ENCODE peak calls at places on chromosomes 1 and 21, in four cellular contexts. C is neural progenitor cell, A is A673, H is tibial artery. N is an unnamed sample.

GRCh38 chr1:21933397-21934248 is 3.5 kb downstream of the HSPG2 start:
- DNase-seq in C (no peak), A (no peak), H (peak; percentile 70), N (no peak)

GRCh38 chr1:94974224-94974623 is 47.3 kb upstream of the CNN3 start:
- DNase-seq in C (no peak), A (no peak), H (no peak), N (no peak)

GRCh38 chr1:25022361-25023189 is 92.5 kb upstream of the RUNX3 start:
- DNase-seq in C (no peak), A (peak; percentile 91), H (peak; percentile 57), N (peak; percentile 99)

GRCh38 chr1:220926146-220926545 is 46.9 kb downstream of the HLX start:
- DNase-seq in C (no peak), A (no peak), H (no peak), N (no peak)

GRCh38 chr1:153928776-153929432 is 6.1 kb upstream of the GATAD2B start:
- DNase-seq in C (no peak), A (peak; percentile 64), H (no peak), N (no peak)

GRCh38 chr1:235313931-235314678 is 13.9 kb downstream of the ARID4B start:
- DNase-seq in C (no peak), A (no peak), H (no peak), N (no peak)

GRCh38 chr1:109527098-109527811 is 12.4 kb upstream of the GPR61 start:
- DNase-seq in C (no peak), A (no peak), H (no peak), N (no peak)

GRCh38 chr1:197559655-197560054 is 215.6 kb downstream of the DENND1B start:
- DNase-seq in C (no peak), A (no peak), H (no peak), N (no peak)

GRCh38 chr1:45493116-45493697 is 2.2 kb upstream of the TESK2 start:
- DNase-seq in C (peak; percentile 66), A (peak; percentile 59), H (peak; percentile 51), N (peak; percentile 57)

GRCh38 chr1:208178091-208178529 is 66.1 kb downstream of the PLXNA2 start:
- DNase-seq in C (no peak), A (no peak), H (no peak), N (no peak)

GRCh38 chr1:111990878-111991760 is 1.7 kb upstream of the KCND3 start:
- DNase-seq in C (peak; percentile 87), A (peak; percentile 80), H (peak; percentile 51), N (no peak)

GRCh38 chr1:50471967-50472366 is 48.7 kb upstream of the DMRTA2 start:
- DNase-seq in C (peak; percentile 15), A (no peak), H (no peak), N (no peak)

GRCh38 chr1:9145021-9145668 is 16.2 kb upstream of the GPR157 start:
- DNase-seq in C (no peak), A (no peak), H (no peak), N (peak; percentile 82)

GRCh38 chr1:71667224-71667623 is 586.4 kb upstream of the ZRANB2 start:
- DNase-seq in C (no peak), A (peak; percentile 77), H (no peak), N (no peak)

GRCh38 chr21:28742527-28742926 is 250.2 kb downstream of the LTN1 start:
- DNase-seq in C (no peak), A (peak; percentile 23), H (no peak), N (peak; percentile 33)

GRCh38 chr1:93446837-93447451 is 974 bp upstream of the FNBP1L start:
- DNase-seq in C (no peak), A (peak; percentile 18), H (no peak), N (no peak)

GRCh38 chr1:93450331-93450730 is 2.4 kb downstream of the FNBP1L start:
- DNase-seq in C (no peak), A (no peak), H (no peak), N (no peak)

GRCh38 chr1:93448292-93448982 is 519 bp downstream of the FNBP1L start:
- DNase-seq in C (peak; percentile 90), A (peak; percentile 78), H (no peak), N (no peak)

GRCh38 chr1:93447481-93448291 is at the start of gene FNBP1L:
- DNase-seq in C (peak; percentile 94), A (peak; percentile 91), H (peak; percentile 57), N (peak; percentile 40)

GRCh38 chr1:93448983-93449805 is 1.3 kb downstream of the FNBP1L start:
- DNase-seq in C (peak; percentile 60), A (peak; percentile 28), H (no peak), N (no peak)
- H3K27ac ChIP-seq in C (peak overlapping the region; percentile 96), A (peak overlapping the region; percentile 89), H (no peak overlapping the region), N (no peak overlapping the region)

GRCh38 chr1:154973344-154974085 is 966 bp upstream of the CKS1B start:
- DNase-seq in C (peak; percentile 97), A (peak; percentile 97), H (peak; percentile 97), N (peak; percentile 98)
- TF ChIP-seq CTCF in C (peak; percentile 14), A (peak; percentile 41), H (peak; percentile 10), N (peak; percentile 37)

DNA sequence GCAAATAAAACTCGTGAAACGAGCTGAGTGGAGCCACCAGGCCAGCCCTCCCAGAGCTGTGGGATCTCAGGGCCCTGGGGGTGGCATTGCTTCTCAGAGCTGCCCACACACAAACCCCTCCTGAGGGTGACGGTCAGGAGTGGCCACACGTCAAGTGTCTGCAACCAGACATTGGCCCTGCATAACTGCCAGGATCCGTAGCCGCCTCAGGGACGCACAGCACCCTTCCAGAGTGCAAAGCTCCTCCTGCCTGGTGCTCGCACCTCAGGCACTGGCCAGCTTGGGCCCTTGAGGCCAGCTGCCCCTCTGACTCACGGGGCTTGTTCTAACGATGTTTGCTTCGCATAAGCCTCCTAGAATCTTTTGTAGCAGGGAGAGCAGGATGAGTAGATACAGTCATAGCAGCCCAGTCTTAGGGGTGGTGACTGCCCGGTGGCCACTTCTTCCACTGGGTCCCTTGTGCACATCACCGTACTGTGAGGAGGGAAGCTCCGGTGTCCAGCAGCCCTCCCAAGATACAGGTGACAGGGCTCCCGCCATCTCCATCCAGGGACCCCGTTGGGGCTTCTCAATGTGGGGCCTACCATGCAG is 5.0 kb downstream of the WNT3A start:
- DNase-seq in C (no peak), A (no peak), H (no peak), N (no peak)
- H3K27me3 ChIP-seq in C (peaks cover 98% of the 10 kb centered on the region), A (peaks cover 71% of the 10 kb centered on the region), H (peaks cover 54% of the 10 kb centered on the region), N (peaks cover 31% of the 10 kb centered on the region)

GRCh38 chr21:42188663-42189062 is 30.3 kb upstream of the ABCG1 start:
- DNase-seq in C (no peak), A (no peak), H (no peak), N (no peak)
- H3K27ac ChIP-seq in C (no peak overlapping the region), A (no peak overlapping the region), H (no peak overlapping the region), N (no peak overlapping the region)

GRCh38 chr1:240031009-240031408 is 60.7 kb upstream of the FMN2 start:
- DNase-seq in C (no peak), A (no peak), H (no peak), N (peak; percentile 94)

GRCh38 chr1:240030236-240030635 is 61.4 kb upstream of the FMN2 start:
- DNase-seq in C (no peak), A (no peak), H (no peak), N (peak; percentile 10)

GRCh38 chr1:240029418-240029817 is 62.3 kb upstream of the FMN2 start:
- DNase-seq in C (no peak), A (no peak), H (no peak), N (peak; percentile 7)

GRCh38 chr1:240031414-240031813 is 60.3 kb upstream of the FMN2 start:
- DNase-seq in C (no peak), A (no peak), H (no peak), N (peak; percentile 35)

GRCh38 chr1:240027059-240027462 is 64.6 kb upstream of the FMN2 start:
- DNase-seq in C (peak; percentile 71), A (peak; percentile 16), H (no peak), N (peak; percentile 53)
- TF ChIP-seq CTCF in C (peak; percentile 95), A (peak; percentile 67), H (peak; percentile 44), N (peak; percentile 99)

GRCh38 chr1:206141996-206142395 is 24.8 kb upstream of the AVPR1B start:
- DNase-seq in C (no peak), A (no peak), H (no peak), N (no peak)

GRCh38 chr1:206145771-206146290 is 28.6 kb upstream of the AVPR1B start:
- DNase-seq in C (peak; percentile 10), A (no peak), H (no peak), N (no peak)

GRCh38 chr1:206144605-206145004 is 27.4 kb upstream of the AVPR1B start:
- DNase-seq in C (no peak), A (no peak), H (no peak), N (no peak)

GRCh38 chr1:206143537-206144155 is 26.5 kb upstream of the AVPR1B start:
- DNase-seq in C (no peak), A (no peak), H (no peak), N (no peak)

DNA sequence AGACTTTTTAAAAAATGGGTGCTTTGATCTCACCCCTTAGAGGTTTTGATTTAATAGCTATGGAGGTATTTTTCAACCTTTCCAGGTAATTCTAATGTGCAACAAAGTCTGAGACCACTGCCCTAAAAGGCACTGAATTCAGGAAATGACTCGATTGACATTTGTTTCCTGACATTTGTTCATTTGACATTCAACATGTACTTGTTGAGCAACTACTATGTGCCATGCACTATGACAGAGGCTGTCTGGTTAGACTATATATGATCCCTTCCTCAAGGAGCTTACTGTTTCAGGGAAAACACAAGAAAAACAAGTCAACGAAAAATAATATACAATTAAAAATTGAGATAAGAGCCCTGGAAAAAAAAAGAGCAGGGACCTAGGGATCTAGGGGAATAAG is 25.6 kb upstream of the AVPR1B start:
- DNase-seq in C (no peak), A (no peak), H (no peak), N (no peak)
- H3K27me3 ChIP-seq in C (no peaks in the 10 kb centered on the region), A (peaks cover 38% of the 10 kb centered on the region), H (peaks cover 2% of the 10 kb centered on the region), N (peaks cover 7% of the 10 kb centered on the region)

GRCh38 chr1:175169305-175170018 is 23.1 kb downstream of the KIAA0040 start:
- DNase-seq in C (no peak), A (no peak), H (no peak), N (no peak)
- H3K27ac ChIP-seq in C (no peak overlapping the region), A (no peak overlapping the region), H (no peak overlapping the region), N (no peak overlapping the region)

GRCh38 chr1:177567393-177567792 is 396.6 kb downstream of the BRINP2 start:
- DNase-seq in C (peak; percentile 30), A (peak; percentile 45), H (no peak), N (no peak)
- TF ChIP-seq CTCF in C (peak; percentile 39), A (peak; percentile 47), H (peak; percentile 15), N (peak; percentile 64)

N was measured in brain microvascular endothelial cell.